ENCODE peak calls at places on chromosomes 12 and 14, in five cellular contexts. G is K562, T is IMR-90, L is SK-N-SH, D is GM12878. Y is an unnamed sample.

GRCh38 chr14:99274346-99275221 is 2.6 kb upstream of the BCL11B start:
- DNase-seq in D (no peak), G (peak; percentile 15), L (peak; percentile 65), T (peak; percentile 37), Y (peak; percentile 77)

GRCh38 chr14:46058964-46059580 is 592.5 kb downstream of the RPL10L start:
- DNase-seq in L (no peak), G (no peak), T (no peak), D (peak; percentile 9), Y (no peak)

GRCh38 chr12:53975019-53975815 is 463 bp upstream of the HOTAIR start:
- DNase-seq in G (no peak), L (no peak), D (no peak), T (no peak), Y (no peak)

GRCh38 chr14:74867673-74868072 is 8.3 kb downstream of the PROX2 start:
- DNase-seq in G (no peak), L (peak; percentile 61), T (peak; percentile 28), D (no peak), Y (no peak)

GRCh38 chr12:49201595-49202295 is 12.9 kb upstream of the TUBA1A start:
- DNase-seq in G (no peak), T (peak; percentile 70), D (no peak), L (peak; percentile 56), Y (no peak)

GRCh38 chr14:79781882-79782281 is 429.4 kb downstream of the DIO2 start:
- DNase-seq in G (no peak), T (peak; percentile 70), D (no peak), L (no peak), Y (no peak)

GRCh38 chr12:122421815-122422737 is at the start of gene CLIP1:
- DNase-seq in D (no peak), L (peak; percentile 87), T (peak; percentile 65), G (peak; percentile 84), Y (peak; percentile 27)

GRCh38 chr14:69269381-69269780 is 9.4 kb downstream of the GALNT16 start:
- DNase-seq in D (no peak), L (no peak), T (no peak), G (no peak), Y (no peak)

GRCh38 chr12:115437061-115437567 is 753.1 kb upstream of the TBX3 start:
- DNase-seq in G (no peak), D (no peak), L (no peak), T (no peak), Y (peak; percentile 80)

GRCh38 chr12:54039417-54040147 is 6.7 kb downstream of the HOXC5 start:
- DNase-seq in T (no peak), D (no peak), L (no peak), G (no peak), Y (no peak)

GRCh38 chr14:59601056-59601455 is 24.4 kb upstream of the CCDC175 start:
- DNase-seq in L (no peak), D (no peak), T (no peak), G (no peak), Y (no peak)

GRCh38 chr14:79016828-79017505 is 846.8 kb downstream of the NRXN3 start:
- DNase-seq in T (peak; percentile 88), L (no peak), G (no peak), D (no peak), Y (peak; percentile 10)

GRCh38 chr12:109264095-109264942 is 44.8 kb downstream of the FOXN4 start:
- DNase-seq in L (peak; percentile 90), G (peak; percentile 87), T (peak; percentile 41), D (no peak), Y (peak; percentile 67)

GRCh38 chr12:72264548-72265175 is 7.5 kb upstream of the TRHDE start:
- DNase-seq in G (no peak), T (peak; percentile 48), L (peak; percentile 23), D (no peak), Y (peak; percentile 19)

GRCh38 chr12:53196486-53196885 is 10.6 kb downstream of the ITGB7 start:
- DNase-seq in D (no peak), L (no peak), T (no peak), G (no peak), Y (no peak)

GRCh38 chr12:96472384-96472783 is 17.0 kb upstream of the CFAP54 start:
- DNase-seq in D (no peak), T (no peak), L (no peak), G (peak; percentile 15), Y (no peak)

GRCh38 chr12:123141615-123142517 is 9.0 kb downstream of the PITPNM2 start:
- DNase-seq in T (peak; percentile 84), L (no peak), D (no peak), G (no peak), Y (peak; percentile 87)

GRCh38 chr12:11923067-11923466 is 147.7 kb upstream of the BCL2L14 start:
- DNase-seq in T (no peak), G (no peak), L (no peak), D (no peak), Y (no peak)

GRCh38 chr14:92473947-92474535 is 39.5 kb upstream of the RIN3 start:
- DNase-seq in L (no peak), G (no peak), T (peak; percentile 16), D (no peak), Y (no peak)

GRCh38 chr12:79737875-79738718 is 47.3 kb upstream of the PAWR start:
- DNase-seq in T (peak; percentile 70), D (peak; percentile 16), L (peak; percentile 28), G (peak; percentile 44), Y (peak; percentile 68)

GRCh38 chr14:41830679-41831078 is 224.0 kb downstream of the LRFN5 start:
- DNase-seq in L (no peak), G (no peak), D (no peak), T (peak; percentile 86), Y (no peak)

GRCh38 chr12:7705846-7706245 is 5.4 kb upstream of the DPPA3 start:
- DNase-seq in L (no peak), D (no peak), G (no peak), T (no peak), Y (no peak)

GRCh38 chr12:103851127-103851526 is 10.1 kb upstream of the NT5DC3 start:
- DNase-seq in D (no peak), L (no peak), T (peak; percentile 49), G (no peak), Y (no peak)

GRCh38 chr14:74531467-74531866 is 37.9 kb downstream of the ISCA2 start:
- DNase-seq in L (peak; percentile 51), T (peak; percentile 22), D (no peak), G (peak; percentile 37), Y (peak; percentile 16)

GRCh38 chr12:67116134-67116533 is 153.0 kb upstream of the CAND1 start:
- DNase-seq in T (no peak), G (no peak), L (no peak), D (no peak), Y (no peak)

GRCh38 chr14:24051789-24052655 is at the start of gene CARMIL3:
- DNase-seq in L (peak; percentile 97), D (no peak), T (peak; percentile 34), G (peak; percentile 89), Y (peak; percentile 56)

GRCh38 chr14:33508663-33509062 is 442.2 kb downstream of the EGLN3 start:
- DNase-seq in G (no peak), T (no peak), D (no peak), L (no peak), Y (no peak)

GRCh38 chr12:92505373-92506340 is 197.1 kb upstream of the PLEKHG7 start:
- DNase-seq in G (peak; percentile 11), T (peak; percentile 50), D (peak; percentile 86), L (peak; percentile 3), Y (no peak)

GRCh38 chr12:11753151-11753501 is 103.7 kb downstream of the ETV6 start:
- DNase-seq in D (no peak), L (no peak), T (no peak), G (no peak), Y (no peak)

GRCh38 chr14:96792003-96792402 is 5.2 kb upstream of the VRK1 start:
- DNase-seq in G (no peak), D (no peak), L (no peak), T (no peak), Y (no peak)

GRCh38 chr12:6469609-6470374 is 685 bp downstream of the VAMP1 start:
- DNase-seq in G (no peak), L (no peak), D (no peak), T (no peak), Y (no peak)

GRCh38 chr12:92899388-92900001 is 29.6 kb downstream of the EEA1 start:
- DNase-seq in L (peak; percentile 8), G (no peak), T (peak; percentile 99), D (no peak), Y (peak; percentile 85)

GRCh38 chr12:53499261-53500118 is at the start of gene MAP3K12:
- DNase-seq in L (peak; percentile 79), T (peak; percentile 47), G (peak; percentile 47), D (no peak), Y (no peak)

GRCh38 chr12:40262657-40263056 is 37.9 kb downstream of the LRRK2 start:
- DNase-seq in G (no peak), D (peak; percentile 49), L (no peak), T (no peak), Y (no peak)
- H2AFZ ChIP-seq in G (no peak overlapping the region), D (no peak overlapping the region), L (no peak overlapping the region), T (no peak overlapping the region), Y (no peak overlapping the region)

DNA sequence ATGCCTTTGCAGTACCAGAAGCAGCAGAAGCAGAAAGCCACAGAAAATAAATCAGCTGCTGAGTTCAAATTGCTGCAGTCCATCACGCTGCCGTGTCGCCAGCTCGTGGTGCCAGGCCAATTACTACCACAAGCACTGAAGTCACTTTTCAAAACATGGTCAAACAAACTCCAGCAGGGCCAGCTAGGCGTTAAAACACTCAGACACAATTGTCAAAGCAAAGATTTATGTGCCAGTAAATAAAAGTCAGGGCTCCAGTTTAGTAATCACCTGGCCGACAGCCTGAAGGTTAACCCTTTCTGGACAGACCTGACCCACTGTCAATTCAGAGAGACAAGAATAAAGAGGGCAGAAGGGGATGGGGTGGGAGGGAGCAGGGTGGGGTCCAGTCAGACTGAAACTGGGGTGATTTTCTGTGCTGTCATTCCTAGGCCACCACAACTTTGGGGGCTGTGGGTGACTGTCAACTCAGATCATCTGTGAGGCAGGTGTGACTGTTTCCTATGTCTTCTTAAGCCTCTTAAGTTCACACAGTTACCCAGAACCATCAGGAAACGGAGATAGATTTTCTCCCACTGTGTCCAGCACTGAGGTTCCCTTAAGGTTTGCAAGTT is 109.9 kb upstream of the FUT8 start:
- DNase-seq in D (peak; percentile 98), T (no peak), G (no peak), L (no peak), Y (no peak)
- TF ChIP-seq SMC3 in D (no peak), T (no peak), G (no peak), L (no peak), Y (no peak)

DNA sequence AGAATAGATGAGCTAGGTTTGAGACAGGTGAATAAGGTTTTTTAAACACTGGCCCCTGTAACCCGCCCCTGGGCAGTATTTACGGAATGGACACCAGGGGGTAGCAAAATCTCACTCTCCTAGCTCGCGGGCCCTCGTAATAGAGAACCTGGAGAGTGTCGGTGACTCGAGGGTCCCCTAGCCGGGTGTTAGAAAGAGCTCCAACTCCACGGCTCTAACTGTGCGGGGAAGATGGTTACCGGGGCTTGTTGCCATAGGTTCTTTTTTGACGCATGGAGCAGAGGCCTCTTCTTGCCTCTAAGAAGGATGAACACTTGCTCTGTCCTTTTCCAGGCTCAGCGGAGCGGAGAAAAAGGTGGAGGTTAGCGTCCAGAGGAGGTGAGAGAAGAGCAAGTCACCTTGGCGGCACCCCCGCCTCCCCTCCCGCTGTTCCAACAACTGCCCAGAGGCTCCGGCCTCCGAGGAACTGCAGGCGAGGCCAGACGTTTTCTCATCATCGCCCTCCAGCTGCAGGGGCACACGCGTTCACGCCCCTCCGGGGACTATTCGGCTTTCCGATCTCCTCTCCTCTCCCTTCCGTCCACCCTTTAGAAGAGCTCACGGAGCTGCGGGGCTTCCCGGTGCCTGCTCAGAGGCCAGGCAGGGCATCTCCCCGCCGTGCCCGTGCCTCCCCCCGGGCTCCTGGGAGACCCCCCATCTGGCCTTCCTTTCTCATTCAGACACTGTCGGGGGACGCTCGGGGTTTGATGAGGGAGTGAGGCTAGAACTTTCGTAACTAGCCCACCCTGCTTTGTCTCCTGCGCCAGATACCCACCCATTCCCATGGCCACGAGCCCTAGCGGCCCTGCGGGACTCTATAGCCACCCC is 1.4 kb upstream of the ARHGEF40 start:
- DNase-seq in T (peak; percentile 52), G (peak; percentile 61), L (peak; percentile 67), D (no peak), Y (peak; percentile 84)
- H2AFZ ChIP-seq in T (peak overlapping the region; percentile 99), G (peak overlapping the region; percentile 80), L (peak overlapping the region; percentile 87), D (no peak overlapping the region), Y (no peak overlapping the region)

GRCh38 chr12:14664434-14665023 is 31.9 kb downstream of the GUCY2C start:
- DNase-seq in T (peak; percentile 35), G (peak; percentile 6), D (no peak), L (peak; percentile 15), Y (peak; percentile 6)
- TF ChIP-seq SMC3 in T (peak; percentile 65), G (peak; percentile 16), D (peak; percentile 92), L (peak; percentile 55), Y (no peak)

Y was measured in HepG2.